ENCODE peak calls at places on chromosomes 3 and 15, in five cellular contexts. U, C, S, A and K are unnamed samples.

GRCh38 chr3:129036234-129037092 is 24.1 kb upstream of the GP9 start:
- DNase-seq in U (no peak), C (no peak), S (no peak), A (no peak), K (no peak)

GRCh38 chr15:65870889-65871533 is 1.7 kb downstream of the RAB11A start:
- DNase-seq in U (no peak), C (peak; percentile 83), S (peak; percentile 2), A (peak; percentile 49), K (peak; percentile 63)

GRCh38 chr15:64667736-64668161 is 107.6 kb downstream of the RBPMS2 start:
- DNase-seq in U (no peak), C (peak; percentile 33), S (no peak), A (peak; percentile 21), K (no peak)

GRCh38 chr3:61997112-61997511 is 376.2 kb downstream of the FEZF2 start:
- DNase-seq in U (no peak), C (no peak), S (no peak), A (peak; percentile 22), K (no peak)

GRCh38 chr3:41975421-41976103 is 13.7 kb upstream of the ULK4 start:
- DNase-seq in U (no peak), C (peak; percentile 78), S (no peak), A (no peak), K (no peak)

GRCh38 chr15:83304861-83305661 is 20.6 kb upstream of the BNC1 start:
- DNase-seq in U (peak; percentile 61), C (no peak), S (no peak), A (no peak), K (no peak)

GRCh38 chr3:62233065-62233464 is 140.3 kb downstream of the FEZF2 start:
- DNase-seq in U (no peak), C (no peak), S (no peak), A (no peak), K (no peak)

GRCh38 chr15:70701891-70702568 is 61.3 kb downstream of the UACA start:
- DNase-seq in U (no peak), C (peak; percentile 71), S (no peak), A (peak; percentile 73), K (no peak)

GRCh38 chr3:192223815-192224214 is 503.5 kb downstream of the FGF12 start:
- DNase-seq in U (no peak), C (no peak), S (no peak), A (no peak), K (no peak)

GRCh38 chr3:81910244-81910852 is 148.9 kb upstream of the GBE1 start:
- DNase-seq in U (peak; percentile 44), C (peak; percentile 49), S (peak; percentile 42), A (peak; percentile 31), K (peak; percentile 72)

GRCh38 chr3:179081885-179082284 is 10.3 kb upstream of the ZMAT3 start:
- DNase-seq in U (no peak), C (no peak), S (no peak), A (no peak), K (no peak)

GRCh38 chr3:108029466-108029865 is 61.4 kb downstream of the CD47 start:
- DNase-seq in U (no peak), C (no peak), S (no peak), A (no peak), K (no peak)

GRCh38 chr15:39530446-39531342 is 50.2 kb upstream of the THBS1 start:
- DNase-seq in U (no peak), C (peak; percentile 12), S (no peak), A (peak; percentile 93), K (no peak)

GRCh38 chr15:47746516-47746915 is 29.2 kb downstream of the SEMA6D start:
- DNase-seq in U (no peak), C (no peak), S (no peak), A (no peak), K (no peak)

GRCh38 chr3:96319176-96319575 is 495.2 kb upstream of the EPHA6 start:
- DNase-seq in U (no peak), C (no peak), S (no peak), A (no peak), K (no peak)